ENCODE peak calls at places on chromosomes 11 and 22, in five cellular contexts. R is IMR-90, K is H9, U is H1, V is mesendoderm. P is an unnamed sample.

GRCh38 chr11:44618561-44619425 is 53.3 kb downstream of the CD82 start:
- DNase-seq in R (no peak), K (peak), U (no peak), V (no peak), P (no peak)

GRCh38 chr11:122293298-122294023 is 177.4 kb upstream of the BLID start:
- DNase-seq in R (peak), K (no peak), U (no peak), V (no peak), P (no peak)

GRCh38 chr11:32435511-32435946 is at the start of gene WT1:
- DNase-seq in R (no peak), K (peak), U (no peak), V (peak), P (no peak)

GRCh38 chr11:102819491-102819890 is 21.5 kb upstream of the MMP1 start:
- DNase-seq in R (no peak), K (no peak), U (no peak), V (no peak), P (no peak)

GRCh38 chr11:71209181-71209580 is 43.2 kb downstream of the SHANK2 start:
- DNase-seq in R (no peak), K (no peak), U (no peak), V (no peak), P (no peak)

GRCh38 chr11:94928146-94928995 is 45.0 kb downstream of the CWC15 start:
- DNase-seq in R (no peak), K (no peak), U (no peak), V (no peak), P (no peak)

GRCh38 chr11:35800970-35801953 is 138.7 kb downstream of the TRIM44 start:
- DNase-seq in R (no peak), K (no peak), U (no peak), V (peak), P (no peak)

GRCh38 chr11:78821371-78822306 is 247.0 kb upstream of the NARS2 start:
- DNase-seq in R (peak), K (no peak), U (no peak), V (no peak), P (no peak)

GRCh38 chr11:63769044-63769718 is 606 bp upstream of the ZFTA start:
- DNase-seq in R (no peak), K (no peak), U (no peak), V (no peak), P (peak)

GRCh38 chr11:115581871-115582639 is 77.8 kb upstream of the CADM1 start:
- DNase-seq in R (peak), K (peak), U (peak), V (peak), P (no peak)

GRCh38 chr11:15923169-15923568 is 433.2 kb downstream of the SOX6 start:
- DNase-seq in R (no peak), K (no peak), U (no peak), V (peak), P (no peak)

GRCh38 chr11:22680628-22681027 is 14.2 kb downstream of the GAS2 start:
- DNase-seq in R (no peak), K (no peak), U (no peak), V (no peak), P (no peak)

GRCh38 chr22:43944670-43945430 is 10.4 kb upstream of the SAMM50 start:
- DNase-seq in R (no peak), K (no peak), U (no peak), V (no peak), P (no peak)

GRCh38 chr22:50208939-50209892 is 8.4 kb downstream of the SELENOO start:
- DNase-seq in R (no peak), K (no peak), U (no peak), V (no peak), P (no peak)

GRCh38 chr11:112968988-112969714 is 7.9 kb downstream of the NCAM1 start:
- DNase-seq in R (no peak), K (no peak), U (no peak), V (no peak), P (no peak)

GRCh38 chr11:71402878-71403277 is 45.3 kb downstream of the DHCR7 start:
- DNase-seq in R (no peak), K (no peak), U (no peak), V (no peak), P (no peak)

GRCh38 chr11:8047382-8047781 is 33.6 kb upstream of the TUB start:
- DNase-seq in R (no peak), K (peak), U (no peak), V (no peak), P (no peak)

GRCh38 chr11:90646706-90647105 is 423.9 kb upstream of the CHORDC1 start:
- DNase-seq in R (no peak), K (no peak), U (no peak), V (no peak), P (no peak)

GRCh38 chr11:5384335-5384734 is 723 bp downstream of the OR51M1 start:
- DNase-seq in R (no peak), K (no peak), U (no peak), V (peak), P (no peak)

GRCh38 chr22:50293441-50294318 is 13.8 kb downstream of the PLXNB2 start:
- DNase-seq in R (peak), K (peak), U (no peak), V (peak), P (peak)

GRCh38 chr11:2313051-2313951 is 11.5 kb downstream of the TSPAN32 start:
- DNase-seq in R (no peak), K (no peak), U (no peak), V (no peak), P (no peak)

GRCh38 chr11:2314136-2314524 is 12.3 kb downstream of the TSPAN32 start:
- DNase-seq in R (no peak), K (no peak), U (no peak), V (no peak), P (no peak)

GRCh38 chr11:2311456-2312201 is 9.8 kb downstream of the TSPAN32 start:
- DNase-seq in R (no peak), K (no peak), U (no peak), V (no peak), P (no peak)

GRCh38 chr11:2310786-2311455 is 9.1 kb downstream of the TSPAN32 start:
- DNase-seq in R (no peak), K (no peak), U (no peak), V (no peak), P (no peak)

DNA sequence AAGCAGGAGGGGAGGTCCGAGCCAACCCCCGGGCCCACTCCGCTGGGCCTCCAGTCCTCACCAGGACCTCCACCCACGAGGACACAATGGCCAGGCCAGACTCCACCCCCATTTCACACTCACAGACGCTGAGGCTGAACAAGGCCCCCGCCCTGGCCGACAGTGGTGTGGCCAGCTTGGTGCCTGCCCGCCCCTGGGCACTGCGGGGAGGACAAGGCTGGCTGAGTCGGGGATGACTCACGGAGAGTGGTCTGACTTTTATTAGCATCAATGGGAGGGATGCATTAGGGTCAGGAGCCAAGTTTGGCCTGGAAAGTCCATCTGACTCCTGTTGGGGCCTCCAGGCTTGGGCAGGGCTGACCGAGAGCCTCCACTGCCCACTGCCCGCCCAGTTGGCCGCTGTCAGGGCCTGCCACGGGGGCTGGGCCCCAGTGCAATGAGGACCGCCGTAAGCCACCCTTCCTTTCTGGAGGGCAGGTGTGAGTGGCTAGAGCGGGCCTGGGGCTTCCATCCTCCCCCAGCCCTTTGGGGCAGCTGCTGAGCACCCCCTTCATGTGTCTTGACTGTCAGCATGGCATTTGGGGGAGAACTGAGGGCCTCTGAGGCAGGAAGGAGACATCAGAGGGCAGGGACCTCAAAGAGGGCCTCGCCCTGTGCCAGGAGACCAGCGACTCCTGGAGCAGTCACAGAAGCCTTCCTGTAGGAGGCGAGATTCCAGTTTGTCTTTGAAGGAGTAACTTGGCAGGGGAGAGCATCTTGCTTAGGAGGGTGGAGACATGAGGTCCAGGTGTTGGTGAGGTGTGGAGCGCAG is 10.6 kb downstream of the TSPAN32 start:
- DNase-seq in R (peak), K (no peak), U (no peak), V (no peak), P (no peak)
- H2BK15ac ChIP-seq in R (peak), K (no peak), U (no peak), V (no peak), P (peak)

DNA sequence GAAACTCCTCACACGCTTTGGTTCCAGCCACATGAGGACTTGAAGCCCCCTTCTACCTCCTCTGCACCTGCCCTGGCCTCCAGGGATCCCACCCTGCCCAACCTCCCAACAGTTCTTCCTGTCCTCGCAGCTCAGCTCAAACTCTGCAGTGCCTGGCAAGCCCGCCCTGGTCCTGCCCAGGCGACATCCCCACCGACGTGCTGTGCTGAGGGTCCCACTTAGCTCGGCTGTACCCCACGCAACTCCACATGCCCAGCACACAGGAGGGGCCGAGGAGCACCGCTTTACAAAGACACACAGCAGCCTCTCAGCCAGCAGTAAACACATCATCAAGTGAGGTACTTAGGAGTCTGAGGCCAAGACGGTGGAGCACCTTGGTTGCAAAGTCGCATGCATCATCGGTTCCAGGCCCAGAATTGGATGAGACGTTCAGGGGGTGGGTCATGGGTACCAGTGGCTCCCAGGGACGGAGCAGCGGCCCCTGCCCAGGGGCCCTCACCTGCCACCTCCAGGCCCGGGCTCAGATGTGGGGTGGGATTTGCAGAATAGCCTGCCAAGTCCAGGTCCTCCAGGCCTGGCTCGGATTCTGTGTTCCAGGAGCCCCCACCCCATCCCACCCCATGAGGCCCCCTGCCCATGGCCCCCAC is 72.6 kb downstream of the CELSR1 start:
- DNase-seq in R (no peak), K (no peak), U (no peak), V (no peak), P (no peak)
- H2AK5ac ChIP-seq in R (no peak), K (no peak), U (no peak), V (no peak), P (peak)

GRCh38 chr11:10451399-10452116 is 3.5 kb upstream of the AMPD3 start:
- DNase-seq in R (no peak), K (no peak), U (no peak), V (peak), P (no peak)
- H2BK15ac ChIP-seq in R (no peak), K (no peak), U (peak), V (no peak), P (no peak)

GRCh38 chr11:9662273-9662672 is 1.6 kb upstream of the SWAP70 start:
- DNase-seq in R (no peak), K (no peak), U (no peak), V (no peak), P (no peak)

GRCh38 chr11:9660886-9661285 is 3.0 kb upstream of the SWAP70 start:
- DNase-seq in R (peak), K (no peak), U (no peak), V (no peak), P (no peak)

GRCh38 chr11:9663699-9664275 is at the start of gene SWAP70:
- DNase-seq in R (peak), K (peak), U (peak), V (peak), P (peak)

GRCh38 chr11:9665749-9666148 is 1.9 kb downstream of the SWAP70 start:
- DNase-seq in R (no peak), K (no peak), U (no peak), V (no peak), P (no peak)

DNA sequence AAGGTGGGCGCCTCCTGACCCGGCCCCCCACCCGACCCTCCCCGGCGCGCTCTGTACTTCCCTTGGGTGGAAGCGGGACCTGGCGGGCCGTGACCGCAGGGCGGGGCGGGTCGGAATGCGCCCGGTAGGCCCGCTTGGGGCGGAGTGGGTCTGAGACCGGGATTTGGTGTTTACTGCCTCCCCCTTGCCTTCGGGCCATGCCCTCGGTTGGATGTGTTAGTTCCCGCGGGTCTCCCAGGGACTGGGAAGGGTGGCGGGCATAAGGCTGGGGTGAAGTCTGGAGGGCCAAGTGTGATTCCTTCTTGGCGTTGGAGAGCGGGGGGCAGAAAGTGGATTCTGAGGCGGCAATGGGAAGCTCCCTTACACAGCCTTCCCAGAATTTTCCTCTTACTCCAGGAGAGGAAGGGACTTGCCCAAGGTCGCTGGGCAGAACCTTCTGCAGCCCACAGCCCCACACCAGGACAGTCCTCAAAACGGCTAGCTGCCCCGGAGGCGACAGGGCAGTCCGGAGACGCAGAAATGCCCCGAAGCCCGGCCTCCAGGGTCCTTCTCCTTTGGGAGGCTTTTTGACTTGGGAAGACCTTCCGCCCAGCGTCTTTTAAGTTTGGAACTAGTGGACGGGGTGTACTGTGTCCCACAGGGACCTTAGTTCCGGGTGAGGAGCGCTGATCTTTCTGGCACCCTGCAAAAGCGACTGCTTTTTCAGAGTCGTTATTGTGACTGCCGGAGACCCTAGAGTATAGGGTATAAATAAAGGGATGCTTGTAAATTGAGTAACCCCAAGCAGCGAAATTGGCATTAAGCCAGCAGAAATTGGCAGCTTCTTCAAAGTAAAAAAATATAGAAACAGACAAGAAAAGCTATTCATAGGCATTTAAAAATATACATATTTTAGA is 647 bp downstream of the SWAP70 start:
- DNase-seq in R (peak), K (peak), U (no peak), V (peak), P (no peak)
- H2AK5ac ChIP-seq in R (peak), K (no peak), U (no peak), V (no peak), P (peak)

DNA sequence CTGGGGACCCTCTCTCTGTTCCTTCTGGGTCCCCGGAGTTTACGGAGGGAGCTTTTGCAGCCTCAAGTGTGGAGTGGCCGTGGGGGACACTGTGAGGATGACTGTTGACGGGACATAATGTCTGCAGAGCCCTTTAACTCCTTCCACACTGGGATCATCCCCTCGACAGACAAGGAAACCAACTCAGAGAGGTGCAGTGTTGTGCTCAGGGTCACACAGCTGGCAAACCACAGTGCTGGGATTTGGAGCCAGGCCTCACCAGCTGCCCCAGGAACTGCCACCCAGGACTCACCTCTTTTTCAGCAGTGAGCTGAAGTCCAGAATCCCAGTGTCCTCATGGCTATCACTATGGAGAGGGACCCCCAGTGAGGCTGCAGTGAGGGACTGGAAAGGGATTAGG is 5.4 kb downstream of the MYBPC3 start:
- DNase-seq in R (no peak), K (no peak), U (no peak), V (no peak), P (no peak)
- H2BK15ac ChIP-seq in R (no peak), K (no peak), U (no peak), V (no peak), P (peak)

GRCh38 chr22:46458525-46458924 is 78.9 kb downstream of the CELSR1 start:
- DNase-seq in R (no peak), K (no peak), U (no peak), V (no peak), P (no peak)
- H2AK5ac ChIP-seq in R (no peak), K (no peak), U (no peak), V (no peak), P (no peak)

DNA sequence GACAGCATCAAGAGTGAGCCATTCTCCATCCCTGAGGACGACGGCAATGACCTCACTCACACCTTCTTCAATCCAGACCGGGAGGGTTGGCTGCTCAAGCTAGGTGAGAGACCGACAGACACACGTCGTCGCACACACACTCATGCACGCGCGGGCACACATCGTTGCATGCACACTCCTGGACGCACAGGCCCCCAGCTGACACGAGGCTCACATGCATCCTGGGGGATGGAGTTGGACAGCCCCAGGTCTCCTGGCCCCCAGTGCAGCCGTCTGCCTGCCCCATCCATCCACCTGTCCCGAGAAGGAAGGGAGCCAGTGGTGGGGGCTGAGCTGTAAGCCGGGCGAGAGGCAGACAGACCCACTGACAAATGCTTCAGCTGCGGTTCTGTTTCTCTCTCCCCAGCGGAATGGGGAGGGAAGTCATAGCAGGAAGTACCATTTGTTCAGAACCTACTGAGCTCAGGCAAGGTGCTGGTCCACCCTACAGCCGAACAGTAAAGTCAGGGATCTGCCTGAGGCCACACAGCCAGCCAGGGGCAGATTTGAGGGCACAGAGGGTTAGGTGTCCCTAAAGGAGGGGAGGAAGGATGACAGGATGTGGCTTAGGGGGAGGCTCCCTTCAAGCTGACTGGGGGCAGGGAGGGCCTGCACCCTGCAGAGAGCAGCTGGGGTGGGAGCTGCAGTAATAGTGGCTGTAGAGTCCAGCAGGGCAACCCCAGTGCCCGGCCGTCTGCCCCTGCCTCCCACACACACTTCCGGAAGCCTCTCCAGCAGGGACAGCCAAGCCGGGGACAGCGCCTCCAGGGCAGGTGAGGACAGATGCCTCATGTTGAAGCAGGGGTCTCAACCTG is 27.1 kb downstream of the CYTH4 start:
- DNase-seq in R (no peak), K (no peak), U (no peak), V (no peak), P (no peak)
- H2BK15ac ChIP-seq in R (peak), K (no peak), U (peak), V (no peak), P (no peak)

GRCh38 chr11:727281-727701 is 20.0 kb upstream of the TALDO1 start:
- DNase-seq in R (no peak), K (no peak), U (no peak), V (no peak), P (no peak)
- H2AK5ac ChIP-seq in R (no peak), K (no peak), U (peak), V (no peak), P (peak)

GRCh38 chr11:106076923-106077608 is at the start of gene KBTBD3:
- DNase-seq in R (peak), K (peak), U (peak), V (peak), P (peak)
- H2BK15ac ChIP-seq in R (no peak), K (no peak), U (no peak), V (no peak), P (no peak)

GRCh38 chr11:19598876-19599275 is 113.8 kb upstream of the NAV2 start:
- DNase-seq in R (no peak), K (no peak), U (no peak), V (no peak), P (no peak)
- H2AK5ac ChIP-seq in R (peak), K (no peak), U (no peak), V (no peak), P (no peak)